ENCODE peak calls at places on chromosomes 3 and 15, in five cellular contexts. One of them, this sample, is unnamed.
A peak's percentile ranks its signal among the peaks of the same experiment; 100 is the strongest.

GRCh38 chr3:184336484-184337230 is 743 bp upstream of the FAM131A start:
- DNase-seq in Peyer's patch: no peak
- DNase-seq in cardiac muscle cell: peak; percentile 69
- DNase-seq in PC-3: peak; percentile 48
- DNase-seq in heart left ventricle: no peak
- DNase-seq in this sample: peak; percentile 60

GRCh38 chr15:91989821-91990220 is 136.3 kb downstream of the SLCO3A1 start:
- DNase-seq in Peyer's patch: no peak
- DNase-seq in PC-3: no peak
- DNase-seq in cardiac muscle cell: no peak
- DNase-seq in heart left ventricle: no peak
- DNase-seq in this sample: no peak

GRCh38 chr3:31785734-31786133 is 195.3 kb downstream of the OSBPL10 start:
- DNase-seq in heart left ventricle: no peak
- DNase-seq in cardiac muscle cell: no peak
- DNase-seq in PC-3: no peak
- DNase-seq in Peyer's patch: no peak
- DNase-seq in this sample: no peak

GRCh38 chr3:4852780-4853748 is 126.2 kb upstream of the BHLHE40 start:
- DNase-seq in cardiac muscle cell: peak; percentile 78
- DNase-seq in Peyer's patch: no peak
- DNase-seq in PC-3: peak; percentile 20
- DNase-seq in heart left ventricle: no peak
- DNase-seq in this sample: no peak

GRCh38 chr3:72036899-72037298 is 252.0 kb upstream of the PROK2 start:
- DNase-seq in Peyer's patch: no peak
- DNase-seq in heart left ventricle: no peak
- DNase-seq in PC-3: no peak
- DNase-seq in cardiac muscle cell: peak; percentile 87
- DNase-seq in this sample: no peak

GRCh38 chr3:170730071-170730812 is 139.8 kb downstream of the RPL22L1 start:
- DNase-seq in cardiac muscle cell: peak; percentile 73
- DNase-seq in PC-3: no peak
- DNase-seq in Peyer's patch: no peak
- DNase-seq in heart left ventricle: no peak
- DNase-seq in this sample: no peak

GRCh38 chr3:139457066-139457465 is 19.2 kb downstream of the RBP2 start:
- DNase-seq in PC-3: peak; percentile 59
- DNase-seq in Peyer's patch: no peak
- DNase-seq in heart left ventricle: no peak
- DNase-seq in cardiac muscle cell: no peak
- DNase-seq in this sample: no peak

GRCh38 chr15:71532994-71533393 is 277.4 kb upstream of the NR2E3 start:
- DNase-seq in Peyer's patch: no peak
- DNase-seq in heart left ventricle: no peak
- DNase-seq in PC-3: peak; percentile 82
- DNase-seq in cardiac muscle cell: peak; percentile 37
- DNase-seq in this sample: no peak

GRCh38 chr15:100818927-100819326 is 60.7 kb upstream of the ALDH1A3 start:
- DNase-seq in Peyer's patch: no peak
- DNase-seq in cardiac muscle cell: peak; percentile 91
- DNase-seq in heart left ventricle: no peak
- DNase-seq in PC-3: peak; percentile 53
- DNase-seq in this sample: no peak

GRCh38 chr15:74867562-74868458 is 5.4 kb downstream of the SCAMP2 start:
- DNase-seq in cardiac muscle cell: no peak
- DNase-seq in PC-3: no peak
- DNase-seq in heart left ventricle: no peak
- DNase-seq in Peyer's patch: no peak
- DNase-seq in this sample: peak; percentile 67

GRCh38 chr15:89307791-89308190 is 26.8 kb downstream of the POLG start:
- DNase-seq in PC-3: no peak
- DNase-seq in cardiac muscle cell: no peak
- DNase-seq in Peyer's patch: no peak
- DNase-seq in heart left ventricle: no peak
- DNase-seq in this sample: no peak
- H3K36me3 ChIP-seq in PC-3: peaks cover 73% of the 10 kb centered on the region
- H3K36me3 ChIP-seq in cardiac muscle cell: no peaks in the 10 kb centered on the region
- H3K36me3 ChIP-seq in Peyer's patch: no peaks in the 10 kb centered on the region
- H3K36me3 ChIP-seq in heart left ventricle: no peaks in the 10 kb centered on the region
- H3K36me3 ChIP-seq in this sample: peaks cover 7% of the 10 kb centered on the region

GRCh38 chr3:28244471-28244870 is 3.1 kb downstream of the CMC1 start:
- DNase-seq in PC-3: no peak
- DNase-seq in heart left ventricle: no peak
- DNase-seq in Peyer's patch: no peak
- DNase-seq in cardiac muscle cell: no peak
- DNase-seq in this sample: peak; percentile 28
- H3K4me1 ChIP-seq in PC-3: peaks cover 24% of the 10 kb centered on the region
- H3K4me1 ChIP-seq in heart left ventricle: no peaks in the 10 kb centered on the region
- H3K4me1 ChIP-seq in Peyer's patch: no peaks in the 10 kb centered on the region
- H3K4me1 ChIP-seq in cardiac muscle cell: peaks cover 3% of the 10 kb centered on the region
- H3K4me1 ChIP-seq in this sample: peaks cover 14% of the 10 kb centered on the region

GRCh38 chr15:77495806-77496589 is 75.3 kb downstream of the HMG20A start:
- DNase-seq in Peyer's patch: no peak
- DNase-seq in cardiac muscle cell: peak; percentile 44
- DNase-seq in PC-3: no peak
- DNase-seq in heart left ventricle: peak; percentile 55
- DNase-seq in this sample: no peak

GRCh38 chr15:77499087-77499765 is 78.5 kb downstream of the HMG20A start:
- DNase-seq in Peyer's patch: no peak
- DNase-seq in cardiac muscle cell: no peak
- DNase-seq in heart left ventricle: no peak
- DNase-seq in PC-3: no peak
- DNase-seq in this sample: no peak

GRCh38 chr15:77497942-77498361 is 77.3 kb downstream of the HMG20A start:
- DNase-seq in heart left ventricle: peak; percentile 72
- DNase-seq in Peyer's patch: no peak
- DNase-seq in cardiac muscle cell: peak; percentile 31
- DNase-seq in PC-3: no peak
- DNase-seq in this sample: no peak

GRCh38 chr15:77496710-77497107 is 76.0 kb downstream of the HMG20A start:
- DNase-seq in cardiac muscle cell: peak; percentile 99
- DNase-seq in heart left ventricle: peak; percentile 88
- DNase-seq in Peyer's patch: peak; percentile 76
- DNase-seq in PC-3: peak; percentile 76
- DNase-seq in this sample: peak; percentile 86

GRCh38 chr15:77497108-77497737 is 76.5 kb downstream of the HMG20A start:
- DNase-seq in PC-3: no peak
- DNase-seq in cardiac muscle cell: peak; percentile 67
- DNase-seq in Peyer's patch: no peak
- DNase-seq in heart left ventricle: peak; percentile 89
- DNase-seq in this sample: no peak
- TF ChIP-seq CTCF in PC-3: peak; percentile 12
- TF ChIP-seq CTCF in cardiac muscle cell: no peak
- TF ChIP-seq CTCF in Peyer's patch: no peak
- TF ChIP-seq CTCF in heart left ventricle: no peak
- TF ChIP-seq CTCF in this sample: no peak

DNA sequence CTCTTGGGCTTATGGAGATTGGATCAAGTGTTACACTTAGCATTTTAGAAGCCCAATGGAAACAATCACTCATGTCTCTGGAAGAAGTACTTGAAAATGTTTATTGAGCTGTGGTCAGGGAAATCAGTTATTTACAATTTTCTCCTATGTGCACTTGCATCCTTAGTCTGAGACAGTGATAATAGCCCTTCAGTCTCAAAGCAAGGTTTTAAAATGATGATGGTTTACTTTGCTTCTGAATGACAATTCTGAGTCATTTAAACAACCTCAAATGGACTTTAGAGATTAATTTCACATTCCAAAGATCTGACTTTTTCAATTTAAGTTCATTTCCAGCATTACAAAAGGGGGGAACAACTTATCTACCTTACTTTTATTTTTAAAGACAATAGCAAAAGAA is 20.1 kb downstream of the TIPARP start:
- DNase-seq in PC-3: peak; percentile 63
- DNase-seq in Peyer's patch: no peak
- DNase-seq in heart left ventricle: no peak
- DNase-seq in cardiac muscle cell: no peak
- DNase-seq in this sample: no peak
- H3K36me3 ChIP-seq in PC-3: peaks cover 63% of the 10 kb centered on the region
- H3K36me3 ChIP-seq in Peyer's patch: no peaks in the 10 kb centered on the region
- H3K36me3 ChIP-seq in heart left ventricle: peaks cover 25% of the 10 kb centered on the region
- H3K36me3 ChIP-seq in cardiac muscle cell: peaks cover 60% of the 10 kb centered on the region
- H3K36me3 ChIP-seq in this sample: peaks cover 12% of the 10 kb centered on the region

This sample was measured in upper lobe of left lung.